ENCODE peak calls at places on chromosome 19, in eight cellular contexts. One of them, this sample, is unnamed.

GRCh38 chr19:32861596-32861995 is 8.0 kb downstream of the SLC7A9 start:
- DNase-seq in glutamatergic neuron: no peak
- DNase-seq in T-helper 1 cell: no peak
- DNase-seq in occipital lobe: no peak
- DNase-seq in osteocyte: no peak
- DNase-seq in T-cell: no peak
- DNase-seq in GM23248: no peak
- DNase-seq in hippocampal formation: no peak
- DNase-seq in this sample: no peak

GRCh38 chr19:408441-409005 is 424 bp downstream of the C2CD4C start:
- DNase-seq in T-helper 1 cell: no peak
- DNase-seq in osteocyte: no peak
- DNase-seq in glutamatergic neuron: peak
- DNase-seq in T-cell: no peak
- DNase-seq in occipital lobe: no peak
- DNase-seq in GM23248: no peak
- DNase-seq in hippocampal formation: no peak
- DNase-seq in this sample: peak

GRCh38 chr19:4077800-4078683 is 11.3 kb upstream of the ZBTB7A start:
- DNase-seq in occipital lobe: no peak
- DNase-seq in osteocyte: peak
- DNase-seq in glutamatergic neuron: no peak
- DNase-seq in GM23248: peak
- DNase-seq in T-cell: no peak
- DNase-seq in T-helper 1 cell: no peak
- DNase-seq in hippocampal formation: no peak
- DNase-seq in this sample: peak

GRCh38 chr19:29376855-29377354 is 148.9 kb upstream of the VSTM2B start:
- DNase-seq in osteocyte: peak
- DNase-seq in glutamatergic neuron: no peak
- DNase-seq in occipital lobe: no peak
- DNase-seq in T-cell: no peak
- DNase-seq in hippocampal formation: no peak
- DNase-seq in T-helper 1 cell: no peak
- DNase-seq in GM23248: no peak
- DNase-seq in this sample: no peak

GRCh38 chr19:20102097-20102496 is 24.3 kb downstream of the ZNF90 start:
- DNase-seq in glutamatergic neuron: no peak
- DNase-seq in osteocyte: no peak
- DNase-seq in T-cell: no peak
- DNase-seq in GM23248: no peak
- DNase-seq in T-helper 1 cell: no peak
- DNase-seq in occipital lobe: no peak
- DNase-seq in hippocampal formation: no peak
- DNase-seq in this sample: no peak

GRCh38 chr19:52963229-52963760 is 614 bp upstream of the ZNF816 start:
- DNase-seq in hippocampal formation: no peak
- DNase-seq in T-helper 1 cell: no peak
- DNase-seq in osteocyte: no peak
- DNase-seq in occipital lobe: no peak
- DNase-seq in glutamatergic neuron: peak
- DNase-seq in GM23248: no peak
- DNase-seq in T-cell: no peak
- DNase-seq in this sample: no peak

GRCh38 chr19:57850553-57851017 is 926 bp downstream of the ZNF587 start:
- DNase-seq in hippocampal formation: no peak
- DNase-seq in osteocyte: no peak
- DNase-seq in T-cell: no peak
- DNase-seq in occipital lobe: no peak
- DNase-seq in glutamatergic neuron: peak
- DNase-seq in GM23248: peak
- DNase-seq in T-helper 1 cell: no peak
- DNase-seq in this sample: no peak

GRCh38 chr19:30317403-30317802 is 54.8 kb upstream of the ZNF536 start:
- DNase-seq in osteocyte: peak
- DNase-seq in occipital lobe: no peak
- DNase-seq in glutamatergic neuron: no peak
- DNase-seq in hippocampal formation: no peak
- DNase-seq in GM23248: no peak
- DNase-seq in T-helper 1 cell: no peak
- DNase-seq in T-cell: no peak
- DNase-seq in this sample: no peak

GRCh38 chr19:1663854-1664253 is 11.4 kb upstream of the TCF3 start:
- DNase-seq in GM23248: no peak
- DNase-seq in T-helper 1 cell: no peak
- DNase-seq in hippocampal formation: no peak
- DNase-seq in T-cell: no peak
- DNase-seq in glutamatergic neuron: peak
- DNase-seq in occipital lobe: no peak
- DNase-seq in osteocyte: no peak
- DNase-seq in this sample: no peak

GRCh38 chr19:32914879-32915278 is 45.3 kb upstream of the SLC7A9 start:
- DNase-seq in hippocampal formation: no peak
- DNase-seq in GM23248: peak
- DNase-seq in T-cell: no peak
- DNase-seq in glutamatergic neuron: no peak
- DNase-seq in osteocyte: no peak
- DNase-seq in occipital lobe: no peak
- DNase-seq in T-helper 1 cell: no peak
- DNase-seq in this sample: no peak

GRCh38 chr19:50492303-50493052 is 15.8 kb upstream of the GARIN5A start:
- DNase-seq in osteocyte: no peak
- DNase-seq in occipital lobe: no peak
- DNase-seq in T-helper 1 cell: no peak
- DNase-seq in glutamatergic neuron: no peak
- DNase-seq in T-cell: no peak
- DNase-seq in GM23248: peak
- DNase-seq in hippocampal formation: no peak
- DNase-seq in this sample: peak

GRCh38 chr19:8611890-8612806 is 1.6 kb upstream of the ADAMTS10 start:
- DNase-seq in osteocyte: no peak
- DNase-seq in glutamatergic neuron: no peak
- DNase-seq in GM23248: peak
- DNase-seq in hippocampal formation: no peak
- DNase-seq in T-helper 1 cell: no peak
- DNase-seq in occipital lobe: no peak
- DNase-seq in T-cell: no peak
- DNase-seq in this sample: no peak